ENCODE peak calls at places on chromosomes 7 and 10, in four cellular contexts. S, F, O and G are unnamed samples.

GRCh38 chr10:14244801-14245211 is 85.9 kb downstream of the FRMD4A start:
- DNase-seq in F (no peak), O (no peak), S (no peak), G (no peak)

GRCh38 chr7:3250725-3251124 is 50.3 kb upstream of the SDK1 start:
- DNase-seq in F (no peak), O (no peak), S (no peak), G (no peak)

GRCh38 chr10:128174581-128175559 is 48.6 kb upstream of the MKI67 start:
- DNase-seq in F (no peak), O (no peak), S (no peak), G (no peak)

GRCh38 chr7:55733584-55733983 is 129.0 kb downstream of the SEPTIN14 start:
- DNase-seq in O (no peak), F (no peak), S (no peak), G (no peak)

GRCh38 chr10:47094636-47095035 is 183.4 kb downstream of the PTPN20 start:
- DNase-seq in O (no peak), F (no peak), S (no peak), G (no peak)

GRCh38 chr10:95312264-95312663 is 21.5 kb upstream of the PDLIM1 start:
- DNase-seq in O (no peak), S (no peak), F (no peak), G (no peak)

GRCh38 chr10:35328404-35329037 is 7.8 kb upstream of the CCNY start:
- DNase-seq in S (no peak), F (no peak), O (no peak), G (no peak)

GRCh38 chr10:128633864-128634541 is 507.8 kb upstream of the MKI67 start:
- DNase-seq in O (no peak), S (no peak), F (no peak), G (no peak)